ENCODE peak calls at places on chromosomes 4 and X, in four cellular contexts. N is NB4, Y is SK-MEL-5, F is astrocyte of the hippocampus. T is an unnamed sample.

GRCh38 chrX:40060356-40060845 is 37.4 kb downstream of the BCOR start:
- DNase-seq in F (no peak), Y (no peak), N (no peak), T (no peak)

GRCh38 chrX:129599996-129600395 is 54.8 kb downstream of the APLN start:
- DNase-seq in Y (no peak), F (no peak), N (no peak), T (no peak)

GRCh38 chr4:143337600-143338287 is 1.1 kb downstream of the GAB1 start:
- DNase-seq in F (peak; percentile 77), N (peak; percentile 4), Y (no peak), T (peak; percentile 81)

GRCh38 chr4:139902328-139903217 is 237.0 kb downstream of the MGST2 start:
- DNase-seq in F (peak; percentile 35), N (no peak), Y (no peak), T (no peak)

GRCh38 chr4:119604266-119604665 is 24.3 kb downstream of the PDE5A start:
- DNase-seq in F (no peak), N (no peak), Y (no peak), T (no peak)

GRCh38 chr4:141540643-141541042 is 95.7 kb upstream of the IL15 start:
- DNase-seq in N (no peak), Y (no peak), F (no peak), T (no peak)

GRCh38 chr4:20992002-20992401 is 291.7 kb downstream of the PACRGL start:
- DNase-seq in Y (no peak), N (no peak), F (no peak), T (no peak)

GRCh38 chr4:8537041-8537461 is 43.1 kb upstream of the GPR78 start:
- DNase-seq in F (peak; percentile 80), Y (peak; percentile 9), N (peak; percentile 62), T (peak; percentile 85)

GRCh38 chr4:182880387-182881356 is 36.5 kb downstream of the DCTD start:
- DNase-seq in N (no peak), Y (peak; percentile 44), F (peak; percentile 80), T (no peak)

GRCh38 chr4:27178066-27178465 is 317.4 kb downstream of the STIM2 start:
- DNase-seq in N (no peak), F (peak; percentile 17), Y (no peak), T (no peak)

GRCh38 chr4:142379277-142380051 is 466.6 kb downstream of the INPP4B start:
- DNase-seq in Y (peak; percentile 88), N (no peak), F (peak; percentile 79), T (peak; percentile 32)

GRCh38 chr4:168713193-168713592 is 216.3 kb downstream of the PALLD start:
- DNase-seq in F (no peak), N (no peak), Y (no peak), T (no peak)

GRCh38 chrX:42098897-42099296 is 175.5 kb upstream of the CASK start:
- DNase-seq in N (no peak), Y (no peak), F (no peak), T (no peak)

GRCh38 chr4:80268936-80269335 is 2.5 kb downstream of the FGF5 start:
- DNase-seq in N (no peak), Y (no peak), F (peak; percentile 56), T (no peak)

GRCh38 chrX:123215397-123216089 is 31.5 kb downstream of the GRIA3 start:
- DNase-seq in F (no peak), N (peak; percentile 2), Y (no peak), T (peak; percentile 5)

GRCh38 chr4:101693842-101694398 is 96.6 kb upstream of the BANK1 start:
- DNase-seq in N (no peak), Y (no peak), F (no peak), T (no peak)

T was measured in OCI-M1.